ENCODE peak calls at places on chromosomes 4 and X, in seven cellular contexts. M, Y, D, P, H, Q and J are unnamed samples.

GRCh38 chr4:53557601-53558000 is 33.7 kb downstream of the LNX1 start:
- DNase-seq in P (no peak), Q (no peak), H (no peak), D (no peak), M (no peak), Y (no peak), J (no peak)

GRCh38 chr4:146110847-146111485 is 64.6 kb upstream of the LSM6 start:
- DNase-seq in Y (no peak), P (no peak), M (no peak), Q (peak; percentile 10), H (no peak), D (no peak), J (no peak)

GRCh38 chrX:108224727-108225455 is 133.3 kb downstream of the ATG4A start:
- DNase-seq in Y (peak; percentile 10), Q (peak; percentile 37), M (peak; percentile 16), P (peak; percentile 42), D (peak; percentile 19), H (no peak), J (peak; percentile 3)

GRCh38 chr4:158236304-158237030 is 26.2 kb downstream of the TMEM144 start:
- DNase-seq in Y (no peak), M (no peak), D (no peak), P (no peak), Q (no peak), H (no peak), J (no peak)

GRCh38 chr4:71338846-71339593 is at the start of gene SLC4A4:
- DNase-seq in P (no peak), D (no peak), M (peak; percentile 70), H (no peak), Y (no peak), Q (no peak), J (no peak)

GRCh38 chr4:161343188-161343950 is 820.4 kb downstream of the FSTL5 start:
- DNase-seq in Y (no peak), D (no peak), Q (no peak), H (no peak), M (peak; percentile 27), P (no peak), J (no peak)

GRCh38 chr4:10578027-10578426 is 106.5 kb downstream of the CLNK start:
- DNase-seq in P (no peak), M (peak; percentile 45), D (no peak), Y (no peak), Q (no peak), H (no peak), J (no peak)

GRCh38 chr4:19748911-19749473 is 502.7 kb upstream of the SLIT2 start:
- DNase-seq in H (no peak), P (no peak), Q (no peak), M (no peak), D (no peak), Y (no peak), J (no peak)

GRCh38 chr4:76879731-76880364 is 18.1 kb downstream of the SOWAHB start:
- DNase-seq in P (no peak), H (no peak), M (no peak), Q (no peak), Y (no peak), D (no peak), J (no peak)

GRCh38 chrX:69120476-69120875 is 44.8 kb downstream of the PJA1 start:
- DNase-seq in Q (no peak), P (no peak), M (no peak), H (no peak), Y (no peak), D (no peak), J (no peak)

GRCh38 chrX:13955095-13955647 is 74.5 kb downstream of the GEMIN8 start:
- DNase-seq in D (no peak), Q (no peak), M (no peak), P (no peak), H (no peak), Y (no peak), J (no peak)

GRCh38 chrX:154371771-154372300 is 2.6 kb downstream of the FLNA start:
- DNase-seq in Q (no peak), Y (no peak), D (no peak), H (no peak), M (no peak), P (no peak), J (no peak)

GRCh38 chr4:187393546-187394344 is 601.8 kb upstream of the ZFP42 start:
- DNase-seq in Q (no peak), Y (no peak), D (no peak), P (no peak), M (no peak), H (no peak), J (no peak)

GRCh38 chr4:181835348-181835747 is 407.9 kb upstream of the TENM3 start:
- DNase-seq in P (no peak), H (no peak), M (no peak), D (no peak), Y (no peak), Q (no peak), J (no peak)

GRCh38 chr4:187235456-187236170 is 512.0 kb upstream of the FAT1 start:
- DNase-seq in H (no peak), D (peak; percentile 46), Q (no peak), Y (no peak), P (no peak), M (no peak), J (no peak)

GRCh38 chr4:86223472-86223871 is 136.4 kb downstream of the MAPK10 start:
- DNase-seq in H (peak; percentile 79), P (peak; percentile 39), D (peak; percentile 11), Q (peak; percentile 38), M (no peak), Y (peak; percentile 66), J (no peak)

GRCh38 chr4:153668647-153669046 is 15.4 kb upstream of the TLR2 start:
- DNase-seq in Y (no peak), Q (no peak), D (no peak), M (no peak), H (no peak), P (no peak), J (no peak)

GRCh38 chr4:111214371-111214770 is 591.5 kb upstream of the PITX2 start:
- DNase-seq in M (no peak), D (no peak), H (no peak), P (no peak), Q (no peak), Y (no peak), J (no peak)

GRCh38 chr4:111216791-111217190 is 593.9 kb upstream of the PITX2 start:
- DNase-seq in D (no peak), Q (no peak), Y (no peak), H (no peak), P (no peak), M (no peak), J (no peak)

GRCh38 chr4:111215755-111216154 is 592.9 kb upstream of the PITX2 start:
- DNase-seq in D (no peak), M (no peak), P (no peak), H (no peak), Y (no peak), Q (no peak), J (no peak)

GRCh38 chr4:111210576-111210975 is 587.7 kb upstream of the PITX2 start:
- DNase-seq in Q (no peak), Y (no peak), D (no peak), M (no peak), H (no peak), P (no peak), J (no peak)

GRCh38 chr4:111213520-111213919 is 590.6 kb upstream of the PITX2 start:
- DNase-seq in D (no peak), Y (no peak), P (no peak), M (no peak), Q (peak; percentile 1), H (no peak), J (peak; percentile 3)
- TF ChIP-seq JUND in D (no peak), Y (no peak), P (no peak), M (no peak), Q (no peak), H (no peak), J (no peak)

GRCh38 chr4:5800496-5800895 is 89.5 kb downstream of the EVC start:
- DNase-seq in D (no peak), M (no peak), Y (no peak), H (no peak), Q (no peak), P (no peak), J (no peak)

GRCh38 chr4:5798946-5799345 is 87.9 kb downstream of the EVC start:
- DNase-seq in H (no peak), Y (no peak), P (no peak), M (no peak), D (no peak), Q (no peak), J (no peak)

GRCh38 chr4:5797866-5798265 is 86.9 kb downstream of the EVC start:
- DNase-seq in D (no peak), H (no peak), Q (no peak), P (no peak), M (no peak), Y (no peak), J (no peak)

GRCh38 chr4:5798447-5798846 is 87.4 kb downstream of the EVC start:
- DNase-seq in M (no peak), Q (no peak), P (no peak), H (no peak), Y (no peak), D (no peak), J (no peak)

DNA sequence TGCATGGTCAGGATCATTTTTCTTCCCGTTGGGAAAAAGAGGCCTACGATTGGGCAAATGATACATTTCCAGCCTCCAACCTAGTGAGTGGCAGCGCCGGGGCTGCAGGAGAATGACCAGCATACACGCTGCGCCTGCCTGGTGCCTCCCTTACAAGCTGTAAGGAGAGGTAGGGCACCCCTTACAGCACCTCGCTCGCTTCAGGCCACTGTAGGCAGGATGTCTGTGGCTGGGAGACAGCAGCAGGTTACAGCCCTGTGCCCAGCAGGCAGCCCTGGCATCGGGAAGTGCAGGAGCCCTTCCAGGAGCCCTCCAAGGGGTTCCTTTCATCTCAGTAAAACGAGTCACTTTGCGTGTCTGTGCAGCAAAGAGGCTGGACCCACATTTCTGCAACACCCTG is 88.4 kb downstream of the EVC start:
- DNase-seq in M (no peak), Y (no peak), Q (no peak), H (no peak), P (no peak), D (no peak), J (no peak)
- TF ChIP-seq JUND in M (no peak), Y (no peak), Q (no peak), H (no peak), P (no peak), D (no peak), J (no peak)

GRCh38 chr4:147863808-147864472 is 132.1 kb downstream of the ARHGAP10 start:
- DNase-seq in M (no peak), Q (no peak), Y (no peak), H (no peak), P (no peak), D (no peak), J (no peak)

GRCh38 chr4:147864591-147864990 is 132.7 kb downstream of the ARHGAP10 start:
- DNase-seq in P (no peak), Q (no peak), D (no peak), Y (no peak), H (no peak), M (no peak), J (no peak)

GRCh38 chr4:147863111-147863747 is 131.3 kb downstream of the ARHGAP10 start:
- DNase-seq in P (no peak), H (no peak), Y (no peak), D (peak; percentile 37), M (no peak), Q (no peak), J (no peak)

GRCh38 chr4:147865926-147866325 is 134.0 kb downstream of the ARHGAP10 start:
- DNase-seq in H (no peak), M (no peak), Q (no peak), P (no peak), D (no peak), Y (no peak), J (no peak)

GRCh38 chr4:147866532-147867271 is 134.8 kb downstream of the ARHGAP10 start:
- DNase-seq in P (peak; percentile 72), Q (peak; percentile 78), M (peak; percentile 66), Y (peak; percentile 81), H (peak; percentile 94), D (peak; percentile 72), J (peak; percentile 85)
- TF ChIP-seq JUND in P (peak; percentile 31), Q (no peak), M (no peak), Y (no peak), H (peak; percentile 58), D (no peak), J (no peak)

GRCh38 chr4:118740869-118741268 is 55.7 kb downstream of the METTL14 start:
- DNase-seq in H (no peak), Y (peak; percentile 4), Q (no peak), D (peak; percentile 10), M (no peak), P (peak; percentile 17), J (no peak)
- TF ChIP-seq JUND in H (no peak), Y (no peak), Q (no peak), D (no peak), M (no peak), P (no peak), J (no peak)